ENCODE peak calls at places on chromosomes 5 and 9, in four cellular contexts. D is nucleus accumbens, K is sciatic nerve, B is A172. F is an unnamed sample.

GRCh38 chr5:81420039-81420667 is 26.2 kb upstream of the ACOT12 start:
- DNase-seq in D (no peak), K (no peak), B (peak; percentile 94), F (no peak)

GRCh38 chr5:119355636-119356383 is at the start of gene TNFAIP8:
- DNase-seq in D (peak; percentile 33), K (peak; percentile 77), B (peak; percentile 21), F (peak; percentile 7)

GRCh38 chr5:127723571-127723970 is 20.4 kb downstream of the CCDC192 start:
- DNase-seq in D (no peak), K (peak; percentile 65), B (peak; percentile 18), F (no peak)

GRCh38 chr9:89564257-89564878 is 40.4 kb upstream of the GADD45G start:
- DNase-seq in D (no peak), K (no peak), B (peak; percentile 18), F (no peak)

GRCh38 chr5:122743231-122743630 is 31.6 kb upstream of the SNX2 start:
- DNase-seq in D (no peak), K (no peak), B (no peak), F (no peak)

GRCh38 chr9:136863623-136864273 is 2.4 kb downstream of the EDF1 start:
- DNase-seq in D (no peak), K (peak; percentile 54), B (no peak), F (no peak)

GRCh38 chr9:122346478-122347347 is 24.1 kb upstream of the PTGS1 start:
- DNase-seq in D (peak; percentile 39), K (peak; percentile 62), B (no peak), F (no peak)

GRCh38 chr5:17252543-17252942 is 35.1 kb downstream of the BASP1 start:
- DNase-seq in D (no peak), K (no peak), B (no peak), F (no peak)

GRCh38 chr9:133948138-133948537 is 44.0 kb downstream of the VAV2 start:
- DNase-seq in D (no peak), K (no peak), B (no peak), F (no peak)

GRCh38 chr9:37596504-37596903 is 4.1 kb upstream of the TOMM5 start:
- DNase-seq in D (no peak), K (no peak), B (no peak), F (no peak)

GRCh38 chr9:127856094-127856740 is 1.8 kb upstream of the ENG start:
- DNase-seq in D (no peak), K (no peak), B (no peak), F (no peak)

GRCh38 chr5:1515921-1516571 is 7.7 kb downstream of the LPCAT1 start:
- DNase-seq in D (no peak), K (peak; percentile 42), B (peak; percentile 77), F (no peak)

GRCh38 chr9:129678844-129679243 is 13.4 kb downstream of the PRRX2 start:
- DNase-seq in D (no peak), K (no peak), B (no peak), F (no peak)

GRCh38 chr9:130042406-130042930 is 521 bp downstream of the FNBP1 start:
- DNase-seq in D (peak; percentile 65), K (peak; percentile 69), B (no peak), F (no peak)

GRCh38 chr5:65103674-65104035 is 334.9 kb downstream of the CWC27 start:
- DNase-seq in D (no peak), K (no peak), B (no peak), F (no peak)

GRCh38 chr5:36079200-36079761 is 12.6 kb upstream of the UGT3A2 start:
- DNase-seq in D (no peak), K (no peak), B (peak; percentile 68), F (no peak)

GRCh38 chr9:126521089-126521488 is 92.6 kb upstream of the LMX1B start:
- DNase-seq in D (no peak), K (peak; percentile 32), B (no peak), F (no peak)